ENCODE peak calls at places on chromosomes 12 and 14, in eight cellular contexts. A is lung, H is pancreas, P is WERI-Rb-1, N is tibial artery, M is astrocyte, C is AG10803, D is hepatocyte. F is an unnamed sample.

GRCh38 chr12:130339946-130340345 is 2.3 kb downstream of the PIWIL1 start:
- DNase-seq in A (no peak), H (no peak), P (no peak), N (no peak), M (no peak), C (no peak), D (peak), F (no peak)

GRCh38 chr12:80032967-80033366 is 66.4 kb upstream of the OTOGL start:
- DNase-seq in A (no peak), H (no peak), P (no peak), N (no peak), M (no peak), C (peak), D (no peak), F (no peak)

GRCh38 chr12:42962384-42962783 is 372.8 kb upstream of the PRICKLE1 start:
- DNase-seq in A (no peak), H (no peak), P (no peak), N (no peak), M (no peak), C (no peak), D (no peak), F (no peak)

GRCh38 chr12:92866418-92866817 is 62.7 kb downstream of the EEA1 start:
- DNase-seq in A (no peak), H (no peak), P (no peak), N (no peak), M (no peak), C (no peak), D (no peak), F (no peak)

GRCh38 chr14:28758253-28758915 is 8.2 kb upstream of the FOXG1 start:
- DNase-seq in A (no peak), H (no peak), P (no peak), N (no peak), M (no peak), C (no peak), D (no peak), F (no peak)

GRCh38 chr12:22529281-22530060 is 14.9 kb downstream of the C2CD5 start:
- DNase-seq in A (no peak), H (no peak), P (no peak), N (no peak), M (peak), C (peak), D (peak), F (peak)

GRCh38 chr12:54329756-54330155 is 4.8 kb downstream of the COPZ1 start:
- DNase-seq in A (no peak), H (no peak), P (peak), N (no peak), M (no peak), C (no peak), D (no peak), F (no peak)

GRCh38 chr12:4379410-4379809 is at the start of gene FGF23:
- DNase-seq in A (no peak), H (no peak), P (no peak), N (no peak), M (peak), C (peak), D (peak), F (peak)

GRCh38 chr12:14937689-14938088 is 648 bp downstream of the ERP27 start:
- DNase-seq in A (no peak), H (no peak), P (peak), N (no peak), M (no peak), C (no peak), D (no peak), F (no peak)

GRCh38 chr14:89277229-89277628 is 139.8 kb downstream of the FOXN3 start:
- DNase-seq in A (no peak), H (no peak), P (no peak), N (no peak), M (no peak), C (no peak), D (no peak), F (no peak)

GRCh38 chr14:58817846-58818245 is 180.1 kb downstream of the DACT1 start:
- DNase-seq in A (no peak), H (no peak), P (no peak), N (no peak), M (peak), C (peak), D (no peak), F (no peak)

GRCh38 chr12:48998497-48999353 is 450 bp downstream of the DDN start:
- DNase-seq in A (no peak), H (no peak), P (no peak), N (no peak), M (no peak), C (no peak), D (peak), F (no peak)

GRCh38 chr12:81369175-81369574 is 291.3 kb downstream of the ACSS3 start:
- DNase-seq in A (no peak), H (no peak), P (no peak), N (no peak), M (no peak), C (no peak), D (no peak), F (no peak)

GRCh38 chr12:98780261-98780660 is 135.2 kb downstream of the APAF1 start:
- DNase-seq in A (no peak), H (no peak), P (no peak), N (no peak), M (peak), C (peak), D (no peak), F (no peak)

GRCh38 chr14:73743431-73743931 is 29.3 kb upstream of the PNMA1 start:
- DNase-seq in A (peak), H (no peak), P (no peak), N (no peak), M (no peak), C (peak), D (peak), F (no peak)
- H3K4me3 ChIP-seq in A (no peak), H (no peak), P (no peak), N (no peak), M (no peak), C (no peak), D (no peak), F (no peak)

GRCh38 chr12:6960291-6961277 is 9.4 kb downstream of the PTPN6 start:
- DNase-seq in A (no peak), H (no peak), P (no peak), N (no peak), M (peak), C (peak), D (no peak), F (no peak)

GRCh38 chr12:6963016-6963731 is 7.3 kb downstream of the PHB2 start:
- DNase-seq in A (peak), H (peak), P (no peak), N (peak), M (no peak), C (no peak), D (peak), F (peak)

GRCh38 chr12:6961278-6961694 is 9.2 kb downstream of the PHB2 start:
- DNase-seq in A (peak), H (no peak), P (no peak), N (peak), M (peak), C (peak), D (peak), F (peak)

GRCh38 chr12:6962285-6963015 is 8.0 kb downstream of the PHB2 start:
- DNase-seq in A (peak), H (no peak), P (no peak), N (no peak), M (no peak), C (no peak), D (peak), F (peak)

GRCh38 chr12:6961695-6962284 is 8.7 kb downstream of the PHB2 start:
- DNase-seq in A (peak), H (peak), P (peak), N (peak), M (peak), C (peak), D (peak), F (peak)
- H3K4me3 ChIP-seq in A (no peak), H (peak), P (peak), N (no peak), M (peak), C (peak), D (no peak), F (peak)

GRCh38 chr12:124776126-124776513 is 87.5 kb downstream of the SCARB1 start:
- DNase-seq in A (no peak), H (no peak), P (no peak), N (no peak), M (no peak), C (no peak), D (no peak), F (no peak)

GRCh38 chr12:124774054-124774461 is 89.6 kb downstream of the SCARB1 start:
- DNase-seq in A (peak), H (no peak), P (no peak), N (no peak), M (no peak), C (no peak), D (no peak), F (no peak)

GRCh38 chr12:124772467-124773170 is 91.0 kb downstream of the SCARB1 start:
- DNase-seq in A (no peak), H (no peak), P (no peak), N (no peak), M (no peak), C (no peak), D (no peak), F (no peak)

GRCh38 chr12:124771462-124772361 is 92.0 kb downstream of the SCARB1 start:
- DNase-seq in A (peak), H (peak), P (peak), N (peak), M (peak), C (peak), D (peak), F (peak)

GRCh38 chr12:124774462-124775167 is 89.0 kb downstream of the SCARB1 start:
- DNase-seq in A (no peak), H (no peak), P (no peak), N (no peak), M (peak), C (peak), D (no peak), F (no peak)
- H3K4me3 ChIP-seq in A (no peak), H (no peak), P (no peak), N (peak), M (peak), C (peak), D (no peak), F (no peak)

DNA sequence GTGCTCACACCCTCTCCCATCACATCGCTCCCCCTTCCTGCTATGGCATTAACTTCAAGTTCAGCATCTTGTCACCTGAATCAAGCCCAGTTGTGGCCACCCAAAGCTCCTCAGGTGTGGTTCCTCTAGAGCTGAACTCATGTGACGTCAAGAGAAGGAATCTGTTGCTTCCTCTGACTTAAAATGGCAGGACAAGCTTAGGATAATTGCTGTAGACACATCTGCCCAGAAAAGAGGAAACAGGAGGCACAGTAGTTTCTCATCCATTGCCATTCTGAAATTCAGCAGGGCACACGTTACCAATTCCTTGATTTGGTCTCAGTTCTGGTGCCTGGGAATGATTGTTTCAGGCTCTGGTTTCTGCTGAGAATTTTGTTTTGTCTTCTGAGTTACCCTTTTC is 52.1 kb downstream of the RCOR1 start:
- DNase-seq in A (no peak), H (no peak), P (no peak), N (no peak), M (no peak), C (no peak), D (no peak), F (no peak)
- H3K4me3 ChIP-seq in A (no peak), H (no peak), P (no peak), N (no peak), M (no peak), C (no peak), D (no peak), F (no peak)

DNA sequence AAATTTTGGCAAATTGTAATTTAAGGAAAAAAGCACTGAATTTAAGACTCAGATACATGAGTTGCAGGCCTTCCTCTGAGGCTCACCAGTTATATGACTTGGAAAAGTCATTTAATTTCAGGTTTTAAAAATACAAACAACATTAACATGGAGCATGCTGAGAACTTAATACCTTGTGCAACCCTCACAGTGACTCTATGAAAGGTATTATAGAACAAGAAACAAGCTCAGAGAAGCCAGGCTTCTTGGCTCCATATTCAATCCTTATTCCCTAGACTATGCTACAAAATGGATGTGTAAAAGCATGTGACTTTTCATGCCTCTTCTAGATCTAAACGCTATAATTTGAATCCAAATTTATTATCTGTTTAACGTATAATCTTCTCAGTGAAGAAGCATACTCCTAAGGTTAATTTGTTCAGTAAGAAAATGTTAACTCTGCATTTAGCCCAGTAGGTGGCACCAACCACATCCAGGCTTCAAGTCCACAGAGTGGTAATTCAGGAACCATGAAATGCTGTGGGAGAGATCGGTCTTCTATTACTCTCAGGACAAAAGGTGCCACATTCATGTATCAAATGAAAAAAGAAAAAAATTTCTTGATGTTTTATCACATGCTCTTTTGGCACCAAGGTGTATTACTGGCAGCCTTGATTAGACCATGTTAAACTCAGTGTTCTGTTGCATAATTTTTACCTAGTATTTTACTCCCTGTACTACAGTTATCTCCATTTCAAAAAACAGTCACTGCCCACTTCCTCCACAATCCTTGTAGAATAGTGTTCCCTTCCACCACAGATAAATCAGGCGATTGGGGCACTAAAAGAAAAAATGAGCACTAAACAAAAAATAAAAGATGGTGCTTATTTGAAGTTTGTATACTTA is 9.3 kb downstream of the CCDC196 start:
- DNase-seq in A (peak), H (no peak), P (peak), N (peak), M (peak), C (peak), D (peak), F (peak)
- H3K4me3 ChIP-seq in A (no peak), H (no peak), P (no peak), N (no peak), M (no peak), C (no peak), D (no peak), F (no peak)